ENCODE peak calls at places on chromosomes 13 and 19, in ten cellular contexts. W is stomach; D is heart right ventricle; N is cardiac muscle cell; U is neural progenitor cell; C is ascending aorta; Z is psoas muscle; P is tibial nerve; B is CD8-positive, alpha-beta T cell; I is heart left ventricle. X is an unnamed sample. For H3K4me1 and H3K9me3, the result is how much of the 10 kb centered on the place peaks cover.

GRCh38 chr19:38706792-38707511 is 37.3 kb downstream of the CAPN12 start:
- DNase-seq in W (no peak), D (no peak), N (no peak), U (no peak), C (no peak), Z (no peak), P (no peak), B (no peak), I (no peak), X (no peak)

GRCh38 chr19:34432797-34433196 is 4.6 kb downstream of the UBA2 start:
- DNase-seq in W (no peak), D (peak), N (peak), U (no peak), C (peak), Z (no peak), P (peak), B (no peak), I (peak), X (no peak)

GRCh38 chr13:89205856-89206255 is 1534.7 kb downstream of the SLITRK5 start:
- DNase-seq in W (no peak), D (no peak), N (peak), U (no peak), C (no peak), Z (no peak), P (no peak), B (no peak), I (no peak), X (no peak)

GRCh38 chr19:49497790-49498106 is 1.5 kb downstream of the RPS11 start:
- DNase-seq in W (no peak), D (no peak), N (no peak), U (no peak), C (no peak), Z (no peak), P (no peak), B (no peak), I (no peak), X (no peak)

GRCh38 chr13:44352671-44353070 is 21.0 kb upstream of the SERP2 start:
- DNase-seq in W (no peak), D (no peak), N (no peak), U (no peak), C (no peak), Z (no peak), P (no peak), B (no peak), I (no peak), X (no peak)

GRCh38 chr19:31304877-31305312 is 44.3 kb downstream of the TSHZ3 start:
- DNase-seq in W (no peak), D (no peak), N (no peak), U (no peak), C (no peak), Z (no peak), P (peak), B (no peak), I (no peak), X (no peak)

GRCh38 chr13:102128216-102128800 is 273.5 kb downstream of the FGF14 start:
- DNase-seq in W (no peak), D (no peak), N (no peak), U (no peak), C (no peak), Z (no peak), P (no peak), B (no peak), I (no peak), X (no peak)

GRCh38 chr13:103883152-103883551 is 816.9 kb upstream of the SLC10A2 start:
- DNase-seq in W (peak), D (peak), N (peak), U (peak), C (peak), Z (peak), P (peak), B (no peak), I (peak), X (peak)

GRCh38 chr19:22882797-22883196 is 50.7 kb downstream of the ZNF723 start:
- DNase-seq in W (no peak), D (no peak), N (no peak), U (peak), C (no peak), Z (no peak), P (peak), B (no peak), I (no peak), X (peak)

GRCh38 chr13:102724923-102725322 is 30.1 kb upstream of the METTL21C start:
- DNase-seq in W (no peak), D (no peak), N (peak), U (no peak), C (no peak), Z (no peak), P (no peak), B (no peak), I (no peak), X (peak)

DNA sequence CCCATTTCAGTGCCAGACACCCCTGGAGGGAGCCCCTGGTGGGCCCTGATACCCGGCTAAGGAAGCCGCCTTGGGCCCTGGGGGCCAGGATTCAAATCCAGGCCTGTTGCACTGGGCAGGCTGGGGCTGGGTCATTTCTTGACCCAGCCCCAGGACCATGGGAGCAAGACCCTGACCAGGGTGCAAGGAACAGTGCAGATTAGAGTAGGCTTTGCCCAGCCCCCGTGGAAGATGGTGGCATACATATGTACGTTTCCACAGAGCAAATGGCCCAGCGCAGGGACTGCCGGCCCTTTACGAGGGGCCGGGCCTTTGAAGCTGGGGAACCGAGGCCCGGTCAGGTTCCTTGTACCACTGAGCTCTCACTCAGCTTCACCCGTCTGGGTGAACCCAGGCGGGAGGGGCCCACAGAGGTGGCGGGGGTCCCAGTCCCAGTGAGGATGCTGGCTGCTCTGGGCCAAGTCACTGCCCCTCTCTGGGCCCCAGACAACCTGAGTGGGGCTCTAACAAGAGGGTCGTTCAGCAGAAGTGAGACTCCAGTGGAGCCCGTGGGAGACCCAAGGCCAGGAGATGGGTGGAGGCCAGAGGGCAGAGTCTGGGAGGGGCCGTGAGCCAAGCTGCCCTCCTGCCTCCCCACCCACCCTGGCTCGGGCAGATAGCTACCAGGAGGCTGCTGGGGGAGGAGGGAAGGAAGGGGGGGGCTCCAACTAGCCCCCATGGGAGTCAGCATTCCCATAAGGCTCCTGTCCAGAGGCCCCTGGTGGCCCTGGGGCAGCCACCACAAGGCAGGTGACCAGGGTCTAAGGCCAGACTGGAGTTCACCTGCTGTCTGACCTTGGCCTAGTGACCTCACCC is 2.7 kb downstream of the MKNK2 start:
- DNase-seq in W (no peak), D (no peak), N (no peak), U (no peak), C (no peak), Z (peak), P (no peak), B (no peak), I (no peak), X (no peak)
- H3K4me1 ChIP-seq in W (half or more), D (half or more), N (under half), U (under half), C (under half), Z (half or more), P (half or more), B (half or more), I (half or more), X (under half)

GRCh38 chr13:80740076-80740475 is 399.1 kb upstream of the SPRY2 start:
- DNase-seq in W (no peak), D (no peak), N (no peak), U (no peak), C (no peak), Z (no peak), P (no peak), B (no peak), I (no peak), X (no peak)
- H3K9me3 ChIP-seq in W (under half), D (under half), N (under half), U (under half), C (under half), Z (under half), P (under half), B (under half), I (under half), X (under half)

DNA sequence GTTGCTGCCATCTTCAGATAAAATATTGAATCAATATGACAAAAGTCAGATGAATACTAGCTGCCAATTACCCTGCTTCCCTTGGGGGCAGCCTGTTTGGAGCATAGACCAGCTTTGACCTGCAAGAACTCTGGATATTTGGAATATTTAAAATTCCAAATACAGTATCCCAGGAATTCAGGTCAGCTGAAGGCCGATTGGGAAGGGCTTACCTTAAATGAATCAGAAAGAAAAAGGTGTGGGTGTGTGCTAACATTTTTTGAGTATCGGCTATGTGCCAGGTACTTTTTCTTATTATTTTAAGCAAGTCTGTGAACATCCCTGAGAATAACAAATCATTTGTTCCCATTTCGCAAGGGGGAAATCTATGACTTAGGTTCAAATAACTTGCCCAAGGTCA is 1.8 kb upstream of the RUBCNL start:
- DNase-seq in W (no peak), D (no peak), N (no peak), U (no peak), C (no peak), Z (no peak), P (no peak), B (no peak), I (no peak), X (peak)
- TF ChIP-seq CTCF in W (no peak), D (no peak), N (no peak), U (no peak), C (no peak), Z (no peak), P (no peak), B (no peak), I (no peak), X (no peak)

GRCh38 chr13:46168818-46169217 is 13.2 kb downstream of the LCP1 start:
- DNase-seq in W (no peak), D (no peak), N (no peak), U (no peak), C (no peak), Z (no peak), P (no peak), B (no peak), I (no peak), X (no peak)
- H3K4me1 ChIP-seq in W (under half), D (under half), N (under half), U (under half), C (under half), Z (under half), P (under half), B (half or more), I (under half), X (under half)

GRCh38 chr19:36646746-36647145 is 19.9 kb downstream of the ZNF461 start:
- DNase-seq in W (no peak), D (no peak), N (no peak), U (no peak), C (no peak), Z (no peak), P (no peak), B (no peak), I (no peak), X (no peak)
- H3K9me3 ChIP-seq in W (half or more), D (under half), N (under half), U (under half), C (half or more), Z (half or more), P (under half), B (under half), I (under half), X (under half)

X was measured in Caco-2.